ENCODE peak calls at places on chromosomes 13 and 19, in four cellular contexts. X is nephron progenitor cell; D is stimulated activated CD4-positive, alpha-beta T cell treated with anti-CD3 and anti-CD28 coated beads, Interleukin-4, amount 100 ng/mL, for 24 hours; R is thyroid gland. H is an unnamed sample.

GRCh38 chr19:48558018-48558684 is 6.2 kb downstream of the SULT2B1 start:
- DNase-seq in X (peak), D (no peak), R (peak), H (no peak)

GRCh38 chr19:13483215-13483614 is 23.1 kb downstream of the CACNA1A start:
- DNase-seq in X (no peak), D (no peak), R (no peak), H (no peak)

GRCh38 chr13:110278859-110279258 is 28.1 kb downstream of the COL4A1 start:
- DNase-seq in X (no peak), D (no peak), R (no peak), H (no peak)

GRCh38 chr19:2327773-2328400 is 499 bp downstream of the LSM7 start:
- DNase-seq in X (no peak), D (peak), R (no peak), H (peak)

GRCh38 chr13:24654741-24655140 is 25.5 kb upstream of the ATP12A start:
- DNase-seq in X (no peak), D (no peak), R (no peak), H (no peak)

GRCh38 chr19:16327501-16327900 is 2.9 kb downstream of the KLF2 start:
- DNase-seq in X (no peak), D (no peak), R (no peak), H (no peak)

GRCh38 chr13:75512253-75512652 is 25.4 kb downstream of the COMMD6 start:
- DNase-seq in X (no peak), D (no peak), R (no peak), H (peak)

GRCh38 chr19:10316229-10317044 is 622 bp upstream of the FDX2 start:
- DNase-seq in X (no peak), D (no peak), R (peak), H (no peak)

GRCh38 chr19:14375055-14375581 is 6.1 kb upstream of the ADGRE5 start:
- DNase-seq in X (no peak), D (peak), R (peak), H (no peak)